ENCODE peak calls at places on chromosomes 11 and 22, in seven cellular contexts. One of them, this sample, is unnamed.

GRCh38 chr11:70662691-70663098 is 264.4 kb downstream of the CTTN start:
- DNase-seq in right lobe of liver: no peak
- DNase-seq in heart left ventricle: no peak
- DNase-seq in tibial nerve: no peak
- DNase-seq in sigmoid colon: no peak
- DNase-seq in K562: no peak
- DNase-seq in HepG2: no peak
- DNase-seq in this sample: no peak

GRCh38 chr11:93717501-93717900 is 23.8 kb downstream of the TAF1D start:
- DNase-seq in sigmoid colon: no peak
- DNase-seq in K562: no peak
- DNase-seq in tibial nerve: no peak
- DNase-seq in heart left ventricle: no peak
- DNase-seq in right lobe of liver: no peak
- DNase-seq in HepG2: no peak
- DNase-seq in this sample: no peak

GRCh38 chr22:45516923-45517675 is 14.4 kb downstream of the FBLN1 start:
- DNase-seq in K562: no peak
- DNase-seq in heart left ventricle: no peak
- DNase-seq in tibial nerve: no peak
- DNase-seq in HepG2: no peak
- DNase-seq in sigmoid colon: no peak
- DNase-seq in right lobe of liver: no peak
- DNase-seq in this sample: no peak

GRCh38 chr22:44131989-44132685 is 48.6 kb upstream of the PARVG start:
- DNase-seq in heart left ventricle: no peak
- DNase-seq in right lobe of liver: no peak
- DNase-seq in HepG2: no peak
- DNase-seq in tibial nerve: no peak
- DNase-seq in K562: no peak
- DNase-seq in sigmoid colon: peak
- DNase-seq in this sample: no peak

GRCh38 chr11:5992604-5993251 is 5.9 kb upstream of the OR52L1 start:
- DNase-seq in sigmoid colon: no peak
- DNase-seq in heart left ventricle: no peak
- DNase-seq in tibial nerve: no peak
- DNase-seq in K562: peak
- DNase-seq in HepG2: peak
- DNase-seq in right lobe of liver: no peak
- DNase-seq in this sample: no peak

GRCh38 chr11:18065572-18065971 is 19.5 kb upstream of the TPH1 start:
- DNase-seq in heart left ventricle: no peak
- DNase-seq in right lobe of liver: no peak
- DNase-seq in K562: no peak
- DNase-seq in HepG2: no peak
- DNase-seq in tibial nerve: no peak
- DNase-seq in sigmoid colon: no peak
- DNase-seq in this sample: no peak

GRCh38 chr22:30435674-30436126 is 10.1 kb downstream of the MTFP1 start:
- DNase-seq in HepG2: no peak
- DNase-seq in sigmoid colon: no peak
- DNase-seq in tibial nerve: no peak
- DNase-seq in right lobe of liver: peak
- DNase-seq in heart left ventricle: no peak
- DNase-seq in K562: peak
- DNase-seq in this sample: peak

GRCh38 chr11:64763804-64764611 is 4.2 kb upstream of the PYGM start:
- DNase-seq in sigmoid colon: no peak
- DNase-seq in K562: no peak
- DNase-seq in HepG2: no peak
- DNase-seq in heart left ventricle: peak
- DNase-seq in right lobe of liver: no peak
- DNase-seq in tibial nerve: no peak
- DNase-seq in this sample: no peak

GRCh38 chr11:70111269-70112016 is 33.3 kb downstream of the ANO1 start:
- DNase-seq in right lobe of liver: no peak
- DNase-seq in tibial nerve: no peak
- DNase-seq in heart left ventricle: peak
- DNase-seq in K562: peak
- DNase-seq in HepG2: peak
- DNase-seq in sigmoid colon: no peak
- DNase-seq in this sample: peak

GRCh38 chr22:49709464-49709863 is 118.2 kb downstream of the BRD1 start:
- DNase-seq in K562: no peak
- DNase-seq in HepG2: no peak
- DNase-seq in heart left ventricle: no peak
- DNase-seq in tibial nerve: no peak
- DNase-seq in right lobe of liver: no peak
- DNase-seq in sigmoid colon: no peak
- DNase-seq in this sample: no peak

GRCh38 chr22:23970816-23971482 is 3.3 kb downstream of the DDT start:
- DNase-seq in right lobe of liver: peak
- DNase-seq in HepG2: no peak
- DNase-seq in heart left ventricle: no peak
- DNase-seq in tibial nerve: no peak
- DNase-seq in sigmoid colon: peak
- DNase-seq in K562: peak
- DNase-seq in this sample: peak

GRCh38 chr11:2097356-2097997 is 41.7 kb downstream of the IGF2 start:
- DNase-seq in sigmoid colon: peak
- DNase-seq in K562: peak
- DNase-seq in heart left ventricle: peak
- DNase-seq in HepG2: peak
- DNase-seq in right lobe of liver: no peak
- DNase-seq in tibial nerve: peak
- DNase-seq in this sample: no peak

GRCh38 chr11:2771758-2772466 is 72.1 kb upstream of the KCNQ1OT1 start:
- DNase-seq in HepG2: no peak
- DNase-seq in K562: no peak
- DNase-seq in right lobe of liver: peak
- DNase-seq in heart left ventricle: no peak
- DNase-seq in tibial nerve: peak
- DNase-seq in sigmoid colon: peak
- DNase-seq in this sample: peak

GRCh38 chr11:10058356-10058755 is 235.7 kb downstream of the SBF2 start:
- DNase-seq in K562: no peak
- DNase-seq in tibial nerve: no peak
- DNase-seq in HepG2: no peak
- DNase-seq in right lobe of liver: no peak
- DNase-seq in sigmoid colon: no peak
- DNase-seq in heart left ventricle: no peak
- DNase-seq in this sample: no peak

GRCh38 chr22:47051435-47052175 is 289.2 kb downstream of the TBC1D22A start:
- DNase-seq in tibial nerve: no peak
- DNase-seq in heart left ventricle: no peak
- DNase-seq in sigmoid colon: no peak
- DNase-seq in HepG2: no peak
- DNase-seq in right lobe of liver: peak
- DNase-seq in K562: no peak
- DNase-seq in this sample: no peak

GRCh38 chr22:28237092-28237491 is 318.0 kb upstream of the PITPNB start:
- DNase-seq in HepG2: no peak
- DNase-seq in sigmoid colon: no peak
- DNase-seq in K562: no peak
- DNase-seq in tibial nerve: no peak
- DNase-seq in heart left ventricle: no peak
- DNase-seq in right lobe of liver: no peak
- DNase-seq in this sample: no peak

GRCh38 chr22:35341090-35341874 is 39.6 kb upstream of the HMOX1 start:
- DNase-seq in tibial nerve: no peak
- DNase-seq in HepG2: no peak
- DNase-seq in K562: no peak
- DNase-seq in sigmoid colon: no peak
- DNase-seq in heart left ventricle: no peak
- DNase-seq in right lobe of liver: no peak
- DNase-seq in this sample: no peak

GRCh38 chr22:35335468-35335867 is 35.8 kb downstream of the TOM1 start:
- DNase-seq in sigmoid colon: no peak
- DNase-seq in right lobe of liver: no peak
- DNase-seq in K562: no peak
- DNase-seq in HepG2: no peak
- DNase-seq in heart left ventricle: no peak
- DNase-seq in tibial nerve: no peak
- DNase-seq in this sample: no peak

GRCh38 chr22:35334010-35334409 is 34.3 kb downstream of the TOM1 start:
- DNase-seq in tibial nerve: no peak
- DNase-seq in right lobe of liver: no peak
- DNase-seq in sigmoid colon: no peak
- DNase-seq in K562: no peak
- DNase-seq in HepG2: no peak
- DNase-seq in heart left ventricle: no peak
- DNase-seq in this sample: no peak

GRCh38 chr22:35335936-35336781 is 36.5 kb downstream of the TOM1 start:
- DNase-seq in K562: no peak
- DNase-seq in sigmoid colon: peak
- DNase-seq in heart left ventricle: peak
- DNase-seq in HepG2: no peak
- DNase-seq in tibial nerve: no peak
- DNase-seq in right lobe of liver: no peak
- DNase-seq in this sample: no peak

DNA sequence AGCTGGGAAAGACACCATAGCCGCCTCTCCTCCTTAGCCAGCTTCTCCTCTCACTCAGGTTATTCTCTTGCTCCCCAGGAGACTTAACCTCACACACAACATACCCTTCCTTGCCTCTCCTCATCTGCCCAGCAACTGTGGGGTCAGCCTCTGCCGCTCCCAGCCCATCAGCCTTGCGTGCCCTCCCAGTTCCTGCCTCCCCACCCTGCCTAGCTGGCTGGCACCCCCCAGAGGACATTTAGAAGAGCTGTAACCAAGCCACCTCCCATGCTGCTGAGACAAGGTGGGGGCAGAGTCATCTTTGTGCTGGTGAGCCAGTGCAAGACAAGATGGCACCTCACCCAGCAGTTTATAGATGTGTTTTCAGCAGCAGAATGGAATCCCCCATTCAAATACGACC is 38.2 kb downstream of the TOM1 start:
- DNase-seq in K562: peak
- DNase-seq in tibial nerve: no peak
- DNase-seq in HepG2: no peak
- DNase-seq in heart left ventricle: no peak
- DNase-seq in sigmoid colon: no peak
- DNase-seq in right lobe of liver: no peak
- DNase-seq in this sample: no peak
- TF ChIP-seq CTCF in K562: peak
- TF ChIP-seq CTCF in tibial nerve: no peak
- TF ChIP-seq CTCF in HepG2: peak
- TF ChIP-seq CTCF in heart left ventricle: no peak
- TF ChIP-seq CTCF in sigmoid colon: no peak
- TF ChIP-seq CTCF in right lobe of liver: no peak
- TF ChIP-seq CTCF in this sample: no peak

DNA sequence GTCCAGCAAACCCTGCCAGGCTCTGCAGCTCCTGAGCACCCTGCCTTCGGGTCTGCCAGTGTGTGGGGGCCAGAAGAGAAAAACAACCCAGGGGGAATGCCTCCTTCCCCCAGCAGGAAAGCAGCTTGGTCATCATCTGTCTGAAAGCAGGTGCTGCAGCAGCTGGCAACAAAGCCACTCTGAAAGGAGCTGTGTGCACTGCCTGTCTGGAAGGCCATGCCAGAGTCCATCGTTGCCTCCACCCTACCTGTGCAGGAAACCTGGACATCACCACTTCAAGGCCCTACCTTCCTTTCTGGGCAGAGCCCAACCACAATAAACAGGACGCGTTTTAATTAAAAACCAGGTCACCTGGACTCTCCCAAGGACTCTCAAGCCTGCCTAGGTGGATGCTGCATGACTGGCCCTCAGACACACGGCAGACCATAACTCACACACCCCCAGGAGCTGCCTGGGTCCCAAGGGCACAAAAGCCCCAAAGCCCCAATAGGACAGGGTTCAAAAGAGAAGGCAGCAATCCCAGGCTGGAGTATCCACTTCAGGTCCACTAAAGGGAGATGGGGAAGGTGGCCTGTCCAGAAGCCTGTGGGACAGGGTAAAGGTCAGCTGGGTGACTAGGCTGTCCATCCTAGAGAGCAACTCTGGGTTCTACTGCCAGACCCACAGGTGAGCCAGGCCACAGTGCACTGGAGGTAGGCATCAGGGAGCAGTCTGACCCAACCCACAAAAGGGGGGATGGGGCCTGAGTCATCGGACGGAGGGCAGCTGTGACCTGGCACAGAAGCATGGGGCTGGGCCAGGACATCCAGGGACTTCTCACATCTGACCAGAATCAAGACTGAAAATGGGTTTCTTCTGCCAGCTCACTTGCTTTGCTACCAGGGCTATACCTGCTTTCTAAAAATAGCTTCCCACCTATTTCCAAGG is 6.1 kb downstream of the GNB1L start:
- DNase-seq in sigmoid colon: peak
- DNase-seq in K562: peak
- DNase-seq in HepG2: no peak
- DNase-seq in heart left ventricle: no peak
- DNase-seq in right lobe of liver: peak
- DNase-seq in tibial nerve: no peak
- DNase-seq in this sample: no peak
- TF ChIP-seq POLR2A in sigmoid colon: no peak
- TF ChIP-seq POLR2A in K562: no peak
- TF ChIP-seq POLR2A in HepG2: no peak
- TF ChIP-seq POLR2A in heart left ventricle: no peak
- TF ChIP-seq POLR2A in right lobe of liver: no peak
- TF ChIP-seq POLR2A in tibial nerve: no peak
- TF ChIP-seq POLR2A in this sample: no peak

GRCh38 chr11:113695207-113695606 is 10.9 kb downstream of the TMPRSS5 start:
- DNase-seq in heart left ventricle: no peak
- DNase-seq in right lobe of liver: no peak
- DNase-seq in tibial nerve: no peak
- DNase-seq in HepG2: no peak
- DNase-seq in K562: no peak
- DNase-seq in sigmoid colon: no peak
- DNase-seq in this sample: no peak

GRCh38 chr11:113694390-113694789 is 11.7 kb downstream of the TMPRSS5 start:
- DNase-seq in HepG2: no peak
- DNase-seq in tibial nerve: no peak
- DNase-seq in K562: no peak
- DNase-seq in sigmoid colon: no peak
- DNase-seq in right lobe of liver: no peak
- DNase-seq in heart left ventricle: no peak
- DNase-seq in this sample: no peak

GRCh38 chr11:113689711-113690618 is 16.1 kb downstream of the TMPRSS5 start:
- DNase-seq in heart left ventricle: no peak
- DNase-seq in sigmoid colon: no peak
- DNase-seq in right lobe of liver: no peak
- DNase-seq in K562: peak
- DNase-seq in tibial nerve: no peak
- DNase-seq in HepG2: no peak
- DNase-seq in this sample: no peak

GRCh38 chr11:113693030-113693429 is 13.1 kb downstream of the TMPRSS5 start:
- DNase-seq in tibial nerve: no peak
- DNase-seq in heart left ventricle: no peak
- DNase-seq in right lobe of liver: no peak
- DNase-seq in HepG2: no peak
- DNase-seq in K562: no peak
- DNase-seq in sigmoid colon: no peak
- DNase-seq in this sample: no peak

GRCh38 chr11:113690619-113691569 is 15.2 kb downstream of the TMPRSS5 start:
- DNase-seq in K562: peak
- DNase-seq in tibial nerve: peak
- DNase-seq in sigmoid colon: no peak
- DNase-seq in heart left ventricle: peak
- DNase-seq in HepG2: peak
- DNase-seq in right lobe of liver: no peak
- DNase-seq in this sample: no peak
- TF ChIP-seq CTCF in K562: peak
- TF ChIP-seq CTCF in tibial nerve: peak
- TF ChIP-seq CTCF in sigmoid colon: no peak
- TF ChIP-seq CTCF in heart left ventricle: no peak
- TF ChIP-seq CTCF in HepG2: peak
- TF ChIP-seq CTCF in right lobe of liver: peak
- TF ChIP-seq CTCF in this sample: no peak

GRCh38 chr22:21952586-21953571 is at the start of gene PPM1F:
- DNase-seq in right lobe of liver: peak
- DNase-seq in tibial nerve: peak
- DNase-seq in HepG2: peak
- DNase-seq in sigmoid colon: peak
- DNase-seq in heart left ventricle: peak
- DNase-seq in K562: peak
- DNase-seq in this sample: peak
- TF ChIP-seq POLR2A in right lobe of liver: peak
- TF ChIP-seq POLR2A in tibial nerve: peak
- TF ChIP-seq POLR2A in HepG2: no peak
- TF ChIP-seq POLR2A in sigmoid colon: no peak
- TF ChIP-seq POLR2A in heart left ventricle: no peak
- TF ChIP-seq POLR2A in K562: no peak
- TF ChIP-seq POLR2A in this sample: no peak